ENCODE peak calls at places on chromosomes 6 and 20, in six cellular contexts. One of them, this sample, is unnamed.

GRCh38 chr6:134584809-134585528 is 267.1 kb upstream of the SGK1 start:
- DNase-seq in tibial artery: no peak
- DNase-seq in adrenal gland: no peak
- DNase-seq in colonic mucosa: no peak
- DNase-seq in GM06990: no peak
- DNase-seq in fibroblast of mammary gland: no peak
- DNase-seq in this sample: no peak

GRCh38 chr6:154471609-154472362 is 38.7 kb downstream of the CNKSR3 start:
- DNase-seq in tibial artery: no peak
- DNase-seq in adrenal gland: no peak
- DNase-seq in colonic mucosa: no peak
- DNase-seq in GM06990: no peak
- DNase-seq in fibroblast of mammary gland: no peak
- DNase-seq in this sample: no peak

GRCh38 chr6:166621114-166621540 is 5.9 kb downstream of the RPS6KA2 start:
- DNase-seq in adrenal gland: no peak
- DNase-seq in colonic mucosa: no peak
- DNase-seq in GM06990: no peak
- DNase-seq in tibial artery: no peak
- DNase-seq in fibroblast of mammary gland: no peak
- DNase-seq in this sample: peak

GRCh38 chr20:41125530-41126457 is 11.5 kb upstream of the PLCG1 start:
- DNase-seq in adrenal gland: no peak
- DNase-seq in tibial artery: no peak
- DNase-seq in GM06990: no peak
- DNase-seq in fibroblast of mammary gland: no peak
- DNase-seq in colonic mucosa: no peak
- DNase-seq in this sample: no peak

GRCh38 chr6:166466178-166467122 is 83.7 kb upstream of the MPC1 start:
- DNase-seq in fibroblast of mammary gland: peak
- DNase-seq in GM06990: no peak
- DNase-seq in colonic mucosa: no peak
- DNase-seq in adrenal gland: no peak
- DNase-seq in tibial artery: peak
- DNase-seq in this sample: no peak

GRCh38 chr20:51077601-51078000 is 54.7 kb upstream of the KCNG1 start:
- DNase-seq in tibial artery: no peak
- DNase-seq in colonic mucosa: no peak
- DNase-seq in GM06990: no peak
- DNase-seq in adrenal gland: no peak
- DNase-seq in fibroblast of mammary gland: no peak
- DNase-seq in this sample: no peak

GRCh38 chr6:25199544-25199943 is 79.6 kb upstream of the CARMIL1 start:
- DNase-seq in adrenal gland: no peak
- DNase-seq in GM06990: no peak
- DNase-seq in tibial artery: no peak
- DNase-seq in colonic mucosa: no peak
- DNase-seq in fibroblast of mammary gland: no peak
- DNase-seq in this sample: no peak

GRCh38 chr6:80547827-80548226 is 441.4 kb downstream of the BCKDHB start:
- DNase-seq in GM06990: no peak
- DNase-seq in tibial artery: no peak
- DNase-seq in fibroblast of mammary gland: peak
- DNase-seq in adrenal gland: no peak
- DNase-seq in colonic mucosa: no peak
- DNase-seq in this sample: peak

GRCh38 chr6:125794342-125795137 is 3.8 kb downstream of the NCOA7 start:
- DNase-seq in GM06990: no peak
- DNase-seq in colonic mucosa: no peak
- DNase-seq in adrenal gland: no peak
- DNase-seq in fibroblast of mammary gland: peak
- DNase-seq in tibial artery: no peak
- DNase-seq in this sample: peak

GRCh38 chr6:163712569-163712966 is 298.1 kb downstream of the QKI start:
- DNase-seq in tibial artery: no peak
- DNase-seq in GM06990: no peak
- DNase-seq in adrenal gland: no peak
- DNase-seq in colonic mucosa: no peak
- DNase-seq in fibroblast of mammary gland: peak
- DNase-seq in this sample: no peak

GRCh38 chr6:146894624-146895023 is 295.9 kb downstream of the ADGB start:
- DNase-seq in fibroblast of mammary gland: no peak
- DNase-seq in adrenal gland: no peak
- DNase-seq in tibial artery: no peak
- DNase-seq in colonic mucosa: no peak
- DNase-seq in GM06990: no peak
- DNase-seq in this sample: no peak

GRCh38 chr6:61044011-61044410 is 1242.0 kb downstream of the KHDRBS2 start:
- DNase-seq in GM06990: no peak
- DNase-seq in adrenal gland: no peak
- DNase-seq in tibial artery: no peak
- DNase-seq in colonic mucosa: no peak
- DNase-seq in fibroblast of mammary gland: no peak
- DNase-seq in this sample: no peak

GRCh38 chr6:13712485-13712990 is 903 bp upstream of the RANBP9 start:
- DNase-seq in colonic mucosa: no peak
- DNase-seq in adrenal gland: no peak
- DNase-seq in fibroblast of mammary gland: peak
- DNase-seq in GM06990: no peak
- DNase-seq in tibial artery: no peak
- DNase-seq in this sample: peak

GRCh38 chr6:13711726-13712484 is at the start of gene RANBP9:
- DNase-seq in tibial artery: peak
- DNase-seq in GM06990: peak
- DNase-seq in colonic mucosa: peak
- DNase-seq in adrenal gland: peak
- DNase-seq in fibroblast of mammary gland: peak
- DNase-seq in this sample: peak

GRCh38 chr6:13710552-13711383 is 867 bp downstream of the RANBP9 start:
- DNase-seq in fibroblast of mammary gland: no peak
- DNase-seq in tibial artery: peak
- DNase-seq in adrenal gland: peak
- DNase-seq in colonic mucosa: peak
- DNase-seq in GM06990: peak
- DNase-seq in this sample: peak

GRCh38 chr6:13709698-13710551 is 1.7 kb downstream of the RANBP9 start:
- DNase-seq in adrenal gland: no peak
- DNase-seq in colonic mucosa: peak
- DNase-seq in GM06990: no peak
- DNase-seq in tibial artery: no peak
- DNase-seq in fibroblast of mammary gland: peak
- DNase-seq in this sample: peak

DNA sequence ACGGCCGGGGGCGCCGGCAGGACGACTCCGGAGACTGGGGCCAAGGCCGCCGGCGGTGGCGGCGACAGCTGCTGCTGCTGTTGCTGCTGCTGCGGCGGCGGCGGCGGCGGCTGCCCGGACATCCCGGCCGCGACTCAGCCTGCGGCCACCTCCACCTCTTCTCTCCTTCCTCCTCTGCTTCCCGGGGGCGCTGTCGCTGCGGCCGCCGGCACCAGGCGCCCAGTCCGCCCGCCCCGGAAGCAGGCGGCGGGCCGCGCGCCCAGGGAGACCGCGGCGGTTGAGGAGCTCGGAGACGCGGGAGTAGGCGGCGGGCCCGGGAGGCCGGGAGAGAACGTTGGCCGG is 280 bp downstream of the RANBP9 start:
- DNase-seq in adrenal gland: no peak
- DNase-seq in GM06990: no peak
- DNase-seq in colonic mucosa: no peak
- DNase-seq in tibial artery: no peak
- DNase-seq in fibroblast of mammary gland: no peak
- DNase-seq in this sample: no peak
- TF ChIP-seq CTCF in adrenal gland: no peak
- TF ChIP-seq CTCF in GM06990: peak
- TF ChIP-seq CTCF in colonic mucosa: no peak
- TF ChIP-seq CTCF in tibial artery: peak
- TF ChIP-seq CTCF in fibroblast of mammary gland: no peak
- TF ChIP-seq CTCF in this sample: no peak

GRCh38 chr6:33812669-33813068 is 8.9 kb upstream of the MLN start:
- DNase-seq in adrenal gland: peak
- DNase-seq in tibial artery: no peak
- DNase-seq in colonic mucosa: peak
- DNase-seq in fibroblast of mammary gland: peak
- DNase-seq in GM06990: peak
- DNase-seq in this sample: peak
- TF ChIP-seq CTCF in adrenal gland: peak
- TF ChIP-seq CTCF in tibial artery: no peak
- TF ChIP-seq CTCF in colonic mucosa: peak
- TF ChIP-seq CTCF in fibroblast of mammary gland: peak
- TF ChIP-seq CTCF in GM06990: peak
- TF ChIP-seq CTCF in this sample: peak

DNA sequence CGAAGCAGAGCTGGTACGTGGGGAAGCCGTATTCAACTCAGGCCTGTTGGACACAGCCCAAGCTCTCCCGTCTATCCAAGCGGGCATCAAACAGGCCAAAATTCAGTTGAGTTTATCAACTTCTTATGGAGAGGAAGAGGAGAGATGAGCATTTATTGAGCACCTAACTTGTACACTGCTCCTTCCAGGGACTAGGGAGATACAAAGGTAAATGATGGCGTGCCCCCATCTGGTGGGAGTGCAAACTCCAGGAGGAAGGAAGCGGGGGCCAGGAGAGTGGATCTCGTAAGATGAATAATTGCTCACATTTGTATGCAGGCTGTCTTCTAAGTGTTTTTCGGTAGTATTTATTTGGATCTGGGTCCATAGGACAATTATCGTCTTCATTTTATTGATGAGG is 146.6 kb downstream of the SOBP start:
- DNase-seq in tibial artery: no peak
- DNase-seq in GM06990: no peak
- DNase-seq in adrenal gland: no peak
- DNase-seq in fibroblast of mammary gland: no peak
- DNase-seq in colonic mucosa: no peak
- DNase-seq in this sample: no peak
- TF ChIP-seq CTCF in tibial artery: no peak
- TF ChIP-seq CTCF in GM06990: peak
- TF ChIP-seq CTCF in adrenal gland: no peak
- TF ChIP-seq CTCF in fibroblast of mammary gland: no peak
- TF ChIP-seq CTCF in colonic mucosa: no peak
- TF ChIP-seq CTCF in this sample: no peak

DNA sequence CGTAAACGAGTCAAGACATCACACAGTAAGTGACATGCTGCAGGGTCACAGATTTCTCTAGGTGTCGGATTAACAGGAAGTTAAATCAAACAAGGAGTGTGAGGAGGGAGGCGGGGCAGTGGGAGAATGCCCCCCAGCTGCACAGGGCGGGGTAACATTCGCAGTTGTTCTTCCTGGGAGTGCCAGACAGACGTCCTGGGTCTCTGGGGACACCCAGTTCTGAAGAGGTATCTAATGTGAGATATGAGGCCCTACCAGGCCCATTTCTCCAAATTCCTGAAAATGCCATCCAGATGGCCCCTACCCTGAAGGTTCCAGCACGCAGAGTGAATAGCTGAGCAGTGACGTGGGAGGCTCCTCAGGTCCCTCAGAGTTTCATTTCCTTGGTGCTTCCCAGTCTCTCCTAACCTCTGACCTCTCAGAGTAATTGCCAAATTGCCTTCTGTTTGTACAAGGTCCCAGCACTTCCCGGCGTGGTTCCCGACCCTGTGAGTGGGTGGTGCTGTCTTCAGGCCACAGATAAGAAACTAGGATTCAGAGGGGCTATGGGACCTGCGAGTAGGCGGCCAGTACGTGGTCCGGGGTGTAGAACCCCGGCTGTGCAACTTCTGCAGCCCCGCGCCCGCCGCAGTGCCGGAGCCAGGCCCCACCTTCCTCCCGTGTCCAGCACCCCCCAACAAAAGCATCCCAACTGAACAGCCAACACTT is 1.8 kb downstream of the RRBP1 start:
- DNase-seq in adrenal gland: peak
- DNase-seq in GM06990: peak
- DNase-seq in tibial artery: peak
- DNase-seq in colonic mucosa: peak
- DNase-seq in fibroblast of mammary gland: peak
- DNase-seq in this sample: peak
- TF ChIP-seq CTCF in adrenal gland: no peak
- TF ChIP-seq CTCF in GM06990: no peak
- TF ChIP-seq CTCF in tibial artery: no peak
- TF ChIP-seq CTCF in colonic mucosa: no peak
- TF ChIP-seq CTCF in fibroblast of mammary gland: no peak
- TF ChIP-seq CTCF in this sample: no peak

DNA sequence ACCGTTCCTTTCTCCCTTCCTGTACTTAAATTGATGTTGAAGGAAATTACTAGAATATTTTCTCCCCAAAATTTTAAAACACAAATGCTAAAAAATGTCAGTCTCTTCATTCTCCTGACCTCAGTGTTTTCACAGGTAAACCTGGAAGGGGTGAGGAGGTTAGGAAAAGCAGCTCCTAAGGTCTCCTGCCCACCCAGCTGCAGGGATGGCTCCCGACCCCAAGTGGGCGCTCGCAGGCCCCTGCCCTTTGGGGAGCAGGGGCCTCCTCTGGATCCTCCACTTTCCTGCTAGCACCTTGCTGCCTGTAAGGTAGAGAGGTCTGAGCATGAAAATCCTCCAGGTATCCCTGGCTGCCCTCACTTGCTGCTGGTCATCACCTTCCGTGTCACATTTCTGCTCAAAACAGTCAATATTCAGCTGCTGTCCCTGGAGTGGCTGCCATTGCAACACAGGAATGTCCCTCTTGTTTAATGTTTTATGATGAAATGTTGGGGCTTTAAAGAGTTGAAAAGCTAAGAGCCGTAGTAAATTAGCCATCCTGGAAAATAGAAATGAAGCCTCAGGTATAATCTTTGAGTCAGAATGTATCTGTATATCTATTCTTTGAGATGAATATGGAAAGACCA is 10.9 kb upstream of the HSP90AB1 start:
- DNase-seq in fibroblast of mammary gland: no peak
- DNase-seq in colonic mucosa: no peak
- DNase-seq in GM06990: no peak
- DNase-seq in tibial artery: no peak
- DNase-seq in adrenal gland: no peak
- DNase-seq in this sample: no peak
- TF ChIP-seq CTCF in fibroblast of mammary gland: no peak
- TF ChIP-seq CTCF in colonic mucosa: no peak
- TF ChIP-seq CTCF in GM06990: peak
- TF ChIP-seq CTCF in tibial artery: no peak
- TF ChIP-seq CTCF in adrenal gland: no peak
- TF ChIP-seq CTCF in this sample: no peak

DNA sequence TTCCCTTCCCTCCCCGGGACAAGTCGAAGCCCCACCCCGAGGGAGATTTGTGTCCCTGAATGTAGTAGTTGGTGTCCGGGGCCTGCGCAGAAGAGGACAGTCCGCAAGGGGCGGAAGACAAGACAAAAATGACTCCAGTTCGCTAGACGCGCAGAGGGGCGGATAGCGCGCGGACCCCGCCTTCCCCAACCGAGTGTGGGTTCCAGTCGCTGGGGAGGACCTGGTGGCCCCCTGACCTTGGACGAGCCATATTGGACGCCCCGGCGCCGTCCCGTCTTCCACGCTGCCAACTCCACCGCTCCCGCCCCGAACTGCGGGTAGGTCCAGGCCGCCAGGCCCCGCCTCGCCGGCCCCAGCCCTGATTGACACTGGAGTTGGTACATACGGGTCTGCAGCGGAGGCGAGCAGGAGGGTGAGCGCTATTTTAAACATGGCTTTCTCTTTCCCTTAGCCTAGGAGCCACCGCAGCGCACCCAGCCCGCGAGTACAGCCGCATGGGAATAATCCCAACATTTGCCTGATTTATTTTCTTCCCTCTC is 802 bp downstream of the HMGN3 start:
- DNase-seq in GM06990: peak
- DNase-seq in colonic mucosa: peak
- DNase-seq in tibial artery: peak
- DNase-seq in adrenal gland: peak
- DNase-seq in fibroblast of mammary gland: peak
- DNase-seq in this sample: peak
- TF ChIP-seq CTCF in GM06990: peak
- TF ChIP-seq CTCF in colonic mucosa: peak
- TF ChIP-seq CTCF in tibial artery: peak
- TF ChIP-seq CTCF in adrenal gland: peak
- TF ChIP-seq CTCF in fibroblast of mammary gland: peak
- TF ChIP-seq CTCF in this sample: peak